ENCODE peak calls at places on chromosome 6, in eight cellular contexts. V is mesendoderm; Q is HFFc6; D is IMR-90; X is activated naive CD8-positive, alpha-beta T cell treated with anti-CD3 and anti-CD28 coated beads for 36 hours; K is iris pigment epithelial cell; N is stimulated activated CD4-positive, alpha-beta T cell treated with anti-CD3 and anti-CD28 coated beads, Interleukin-2, amount 100 ng/mL, for 48 hours; Y is PC-9. T is an unnamed sample.

GRCh38 chr6:13472976-13473645 is 14.3 kb downstream of the GFOD1 start:
- DNase-seq in N (no peak), D (no peak), Q (no peak), Y (no peak), V (no peak), X (no peak), K (no peak), T (no peak)

GRCh38 chr6:110387986-110388385 is 27.4 kb downstream of the DDO start:
- DNase-seq in V (no peak), D (no peak), K (no peak), Y (no peak), X (no peak), Q (no peak), N (no peak), T (no peak)

GRCh38 chr6:11921017-11921438 is 91.1 kb upstream of the HIVEP1 start:
- DNase-seq in Q (peak; percentile 94), K (peak; percentile 92), N (no peak), Y (peak; percentile 70), X (no peak), D (peak; percentile 95), V (peak; percentile 86), T (no peak)

GRCh38 chr6:130033999-130034814 is 15.8 kb downstream of the L3MBTL3 start:
- DNase-seq in Y (peak; percentile 7), V (no peak), N (no peak), X (peak; percentile 50), Q (peak; percentile 64), K (peak; percentile 75), D (peak; percentile 90), T (no peak)

GRCh38 chr6:160810238-160810637 is 108.2 kb downstream of the PLG start:
- DNase-seq in Y (no peak), Q (no peak), K (no peak), D (no peak), X (no peak), N (no peak), V (no peak), T (no peak)

GRCh38 chr6:168154263-168154917 is 75.4 kb upstream of the FRMD1 start:
- DNase-seq in N (no peak), X (no peak), Q (no peak), D (no peak), Y (no peak), V (no peak), K (no peak), T (no peak)

GRCh38 chr6:138590796-138591709 is 91.8 kb upstream of the NHSL1 start:
- DNase-seq in Y (peak; percentile 45), V (peak; percentile 90), Q (peak; percentile 69), X (peak; percentile 29), D (peak; percentile 79), K (peak; percentile 67), N (peak; percentile 34), T (peak; percentile 7)

GRCh38 chr6:53326372-53327016 is 22.3 kb downstream of the ELOVL5 start:
- DNase-seq in Q (peak; percentile 98), V (peak; percentile 91), N (no peak), Y (peak; percentile 89), X (no peak), D (peak; percentile 98), K (peak; percentile 100), T (no peak)

GRCh38 chr6:168120390-168121307 is 41.6 kb upstream of the FRMD1 start:
- DNase-seq in D (no peak), V (no peak), Q (no peak), K (no peak), Y (no peak), N (peak; percentile 7), X (peak; percentile 36), T (no peak)

GRCh38 chr6:87391334-87391733 is 16.4 kb upstream of the CFAP206 start:
- DNase-seq in D (peak; percentile 29), K (peak; percentile 35), X (no peak), Y (peak; percentile 19), V (peak; percentile 71), N (no peak), Q (peak; percentile 36), T (no peak)

GRCh38 chr6:163120223-163120622 is 294.3 kb upstream of the QKI start:
- DNase-seq in N (no peak), V (peak; percentile 24), D (no peak), K (no peak), X (no peak), Y (no peak), Q (no peak), T (no peak)

GRCh38 chr6:90297124-90297865 is 652 bp upstream of the BACH2 start:
- DNase-seq in Q (no peak), D (no peak), N (no peak), Y (no peak), X (no peak), V (no peak), K (no peak), T (no peak)

T was measured in activated gamma-delta T cell treated with anti-CD3 and anti-CD28 coated beads, Interleukin-2, amount 50 U/mL, for 16 hours.